ENCODE peak calls at places on chromosomes 7 and 10, in eight cellular contexts. C is GM13977; V is thyroid gland; W is CD8-positive, alpha-beta T cell; D is tibial nerve; P is colonic mucosa; E is GM23338; Y is SK-N-SH. X is an unnamed sample.

GRCh38 chr10:95373660-95374059 is 82.9 kb upstream of the PDLIM1 start:
- DNase-seq in C (no peak), V (no peak), W (no peak), D (no peak), P (no peak), E (no peak), Y (no peak), X (no peak)

GRCh38 chr10:88687853-88688467 is 18.1 kb upstream of the LIPK start:
- DNase-seq in C (peak), V (no peak), W (no peak), D (no peak), P (no peak), E (peak), Y (peak), X (peak)

GRCh38 chr10:71259815-71260501 is 47.6 kb downstream of the UNC5B start:
- DNase-seq in C (no peak), V (no peak), W (no peak), D (no peak), P (peak), E (no peak), Y (no peak), X (no peak)

GRCh38 chr7:117048114-117048853 is 95.0 kb downstream of the ST7 start:
- DNase-seq in C (no peak), V (no peak), W (no peak), D (no peak), P (no peak), E (no peak), Y (no peak), X (no peak)

GRCh38 chr10:123966896-123967231 is 75.3 kb upstream of the CPXM2 start:
- DNase-seq in C (no peak), V (no peak), W (no peak), D (no peak), P (no peak), E (no peak), Y (no peak), X (no peak)

GRCh38 chr10:79025113-79025832 is 43.5 kb upstream of the ZMIZ1 start:
- DNase-seq in C (no peak), V (peak), W (peak), D (no peak), P (no peak), E (no peak), Y (peak), X (no peak)

GRCh38 chr10:50876409-50876808 is 9.0 kb downstream of the A1CF start:
- DNase-seq in C (no peak), V (no peak), W (no peak), D (no peak), P (no peak), E (no peak), Y (no peak), X (no peak)

GRCh38 chr10:117439243-117439912 is 64.1 kb upstream of the PDZD8 start:
- DNase-seq in C (no peak), V (peak), W (no peak), D (peak), P (no peak), E (no peak), Y (no peak), X (no peak)

GRCh38 chr10:109773818-109774440 is 149.4 kb downstream of the XPNPEP1 start:
- DNase-seq in C (peak), V (no peak), W (no peak), D (peak), P (no peak), E (peak), Y (peak), X (peak)

GRCh38 chr10:93261961-93262610 is 188.4 kb downstream of the CYP26A1 start:
- DNase-seq in C (no peak), V (no peak), W (no peak), D (no peak), P (no peak), E (no peak), Y (no peak), X (no peak)

GRCh38 chr7:112143567-112143966 is 62.6 kb downstream of the DOCK4 start:
- DNase-seq in C (no peak), V (no peak), W (no peak), D (no peak), P (no peak), E (no peak), Y (no peak), X (no peak)

GRCh38 chr10:5975641-5976473 is 1.5 kb downstream of the IL15RA start:
- DNase-seq in C (peak), V (peak), W (peak), D (peak), P (peak), E (no peak), Y (no peak), X (peak)

GRCh38 chr10:97479939-97480338 is 18.3 kb downstream of the MMS19 start:
- DNase-seq in C (no peak), V (no peak), W (no peak), D (no peak), P (no peak), E (peak), Y (no peak), X (no peak)

GRCh38 chr7:157469181-157470016 is 132.6 kb downstream of the DNAJB6 start:
- DNase-seq in C (no peak), V (no peak), W (no peak), D (no peak), P (no peak), E (no peak), Y (no peak), X (no peak)

GRCh38 chr10:6721964-6722615 is 142.0 kb upstream of the PRKCQ start:
- DNase-seq in C (no peak), V (no peak), W (no peak), D (peak), P (no peak), E (peak), Y (no peak), X (no peak)

GRCh38 chr7:112370436-112370835 is 79.8 kb upstream of the IFRD1 start:
- DNase-seq in C (no peak), V (peak), W (no peak), D (no peak), P (no peak), E (no peak), Y (no peak), X (no peak)

GRCh38 chr10:123458933-123459332 is 207.2 kb upstream of the GPR26 start:
- DNase-seq in C (no peak), V (no peak), W (no peak), D (no peak), P (no peak), E (no peak), Y (no peak), X (no peak)

GRCh38 chr7:157568785-157569584 is 232.2 kb downstream of the DNAJB6 start:
- DNase-seq in C (no peak), V (peak), W (peak), D (peak), P (peak), E (peak), Y (peak), X (peak)

GRCh38 chr7:83672157-83672556 is 23.2 kb upstream of the SEMA3E start:
- DNase-seq in C (no peak), V (no peak), W (no peak), D (no peak), P (no peak), E (peak), Y (no peak), X (no peak)

GRCh38 chr10:3509355-3509754 is 275.7 kb downstream of the KLF6 start:
- DNase-seq in C (no peak), V (no peak), W (no peak), D (no peak), P (no peak), E (no peak), Y (no peak), X (no peak)

GRCh38 chr10:3510741-3511140 is 274.3 kb downstream of the KLF6 start:
- DNase-seq in C (no peak), V (no peak), W (no peak), D (no peak), P (no peak), E (no peak), Y (no peak), X (no peak)

GRCh38 chr10:3511483-3511882 is 273.5 kb downstream of the KLF6 start:
- DNase-seq in C (no peak), V (no peak), W (no peak), D (no peak), P (no peak), E (no peak), Y (no peak), X (no peak)

GRCh38 chr10:3514691-3515090 is 270.3 kb downstream of the KLF6 start:
- DNase-seq in C (no peak), V (no peak), W (no peak), D (no peak), P (no peak), E (no peak), Y (no peak), X (no peak)

GRCh38 chr10:3512263-3512662 is 272.7 kb downstream of the KLF6 start:
- DNase-seq in C (no peak), V (no peak), W (no peak), D (no peak), P (no peak), E (peak), Y (no peak), X (no peak)
- TF ChIP-seq CTCF in C (peak), V (no peak), W (no peak), D (no peak), P (no peak), E (peak), Y (peak), X (no peak)

DNA sequence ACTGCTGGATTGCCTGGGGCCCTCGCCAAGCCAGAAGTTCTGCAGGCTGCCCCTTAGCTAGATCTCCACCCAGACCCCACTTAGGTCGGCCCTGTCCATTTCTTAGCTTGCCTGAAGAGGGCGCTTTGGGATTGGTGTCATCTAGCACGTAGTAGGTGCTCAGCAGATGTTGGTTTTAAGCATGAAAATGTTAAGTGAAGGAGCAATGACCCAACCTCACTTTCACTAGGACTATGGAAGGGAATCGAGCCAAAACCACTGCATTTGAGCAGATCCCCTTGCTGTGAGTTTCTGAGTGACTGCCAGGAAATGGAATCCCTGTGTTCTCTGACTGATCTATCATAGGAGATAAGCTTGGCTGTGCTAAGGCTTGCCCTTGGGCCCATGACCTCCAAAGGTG is 131.7 kb upstream of the EEPD1 start:
- DNase-seq in C (no peak), V (no peak), W (no peak), D (no peak), P (no peak), E (peak), Y (no peak), X (no peak)
- TF ChIP-seq CTCF in C (peak), V (no peak), W (no peak), D (no peak), P (no peak), E (peak), Y (peak), X (peak)

GRCh38 chr10:101444058-101444457 is 90.1 kb downstream of the BTRC start:
- DNase-seq in C (peak), V (no peak), W (no peak), D (no peak), P (no peak), E (peak), Y (no peak), X (no peak)
- TF ChIP-seq CTCF in C (peak), V (no peak), W (no peak), D (peak), P (no peak), E (peak), Y (peak), X (no peak)

GRCh38 chr10:11757820-11758463 is 15.8 kb downstream of the ECHDC3 start:
- DNase-seq in C (peak), V (peak), W (peak), D (peak), P (peak), E (peak), Y (peak), X (peak)
- TF ChIP-seq CTCF in C (peak), V (peak), W (peak), D (peak), P (peak), E (peak), Y (peak), X (peak)

DNA sequence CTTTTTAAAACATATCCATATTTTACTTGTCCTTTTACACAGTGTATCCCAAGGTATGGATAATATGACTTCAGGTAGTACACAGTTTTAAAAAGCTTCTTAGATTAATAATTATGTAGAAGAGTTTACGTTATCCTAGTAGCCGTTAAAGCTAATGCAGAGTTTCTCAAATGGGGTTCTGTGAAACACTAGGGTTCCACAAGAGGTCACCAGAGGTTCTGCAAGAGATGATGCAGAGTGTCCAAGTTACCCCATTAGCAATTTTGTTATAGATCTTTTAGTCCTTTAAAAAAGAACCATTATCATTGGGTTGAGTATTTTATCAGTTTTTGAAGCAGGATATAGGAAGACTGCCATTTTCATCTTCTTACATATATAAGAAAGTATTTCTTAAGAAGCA is 298.9 kb upstream of the HPS1 start:
- DNase-seq in C (no peak), V (no peak), W (no peak), D (no peak), P (no peak), E (peak), Y (no peak), X (no peak)
- TF ChIP-seq CTCF in C (no peak), V (no peak), W (no peak), D (no peak), P (no peak), E (peak), Y (no peak), X (no peak)